ENCODE peak calls at places on chromosomes 16 and 17, in five cellular contexts. W is activated CD8-positive, alpha-beta T cell treated with anti-CD3 and anti-CD28 coated beads for 36 hours; F is A549; E is hepatocyte; J is tibial artery. H is an unnamed sample.

GRCh38 chr16:87648236-87648635 is 45.9 kb downstream of the JPH3 start:
- DNase-seq in F (no peak), E (no peak), W (no peak), J (no peak), H (no peak)

GRCh38 chr17:44221072-44221861 is 1.8 kb upstream of the UBTF start:
- DNase-seq in E (peak; percentile 88), J (peak; percentile 75), F (peak; percentile 85), W (peak; percentile 76), H (peak; percentile 84)

GRCh38 chr16:49000594-49000993 is 281.0 kb downstream of the CBLN1 start:
- DNase-seq in J (no peak), F (no peak), W (peak; percentile 4), E (peak; percentile 33), H (no peak)

GRCh38 chr17:68248886-68249872 is 1.3 kb downstream of the AMZ2 start:
- DNase-seq in J (no peak), E (no peak), F (no peak), W (peak; percentile 46), H (no peak)

GRCh38 chr16:11625769-11626168 is 39.0 kb upstream of the LITAF start:
- DNase-seq in W (no peak), J (no peak), F (no peak), E (no peak), H (no peak)

GRCh38 chr16:57256601-57257395 is 11.7 kb downstream of the ARL2BP start:
- DNase-seq in F (no peak), E (no peak), J (no peak), W (no peak), H (no peak)

GRCh38 chr17:65550758-65551157 is 10.7 kb downstream of the AXIN2 start:
- DNase-seq in J (no peak), F (no peak), E (no peak), W (no peak), H (no peak)

GRCh38 chr16:3518983-3519343 is 18.2 kb downstream of the CLUAP1 start:
- DNase-seq in W (no peak), J (no peak), F (no peak), E (no peak), H (no peak)

GRCh38 chr16:50040028-50040427 is 15.0 kb downstream of the CNEP1R1 start:
- DNase-seq in E (no peak), W (no peak), F (no peak), J (no peak), H (no peak)

GRCh38 chr17:43543771-43544575 is 2.2 kb downstream of the ETV4 start:
- DNase-seq in E (no peak), W (no peak), F (no peak), J (no peak), H (no peak)

GRCh38 chr17:17724307-17724921 is 43.2 kb downstream of the RAI1 start:
- DNase-seq in E (peak; percentile 51), J (no peak), F (no peak), W (peak; percentile 52), H (peak; percentile 89)

GRCh38 chr16:79874391-79874790 is 273.9 kb upstream of the MAF start:
- DNase-seq in F (no peak), J (no peak), E (no peak), W (no peak), H (no peak)

GRCh38 chr16:6687593-6687992 is 645.1 kb upstream of the RBFOX1 start:
- DNase-seq in F (no peak), E (no peak), J (no peak), W (no peak), H (no peak)

GRCh38 chr17:19263621-19264010 is 26.4 kb downstream of the EPN2 start:
- DNase-seq in F (no peak), E (no peak), W (no peak), J (peak; percentile 66), H (no peak)

GRCh38 chr17:40958086-40958953 is 8.4 kb downstream of the KRT39 start:
- DNase-seq in F (no peak), E (peak; percentile 24), W (no peak), J (no peak), H (no peak)

GRCh38 chr16:11241480-11242204 is 14.4 kb downstream of the SOCS1 start:
- DNase-seq in W (no peak), E (no peak), F (no peak), J (no peak), H (no peak)

GRCh38 chr17:10761281-10761680 is 31.5 kb upstream of the TMEM220 start:
- DNase-seq in W (no peak), F (no peak), E (no peak), J (no peak), H (no peak)
- TF ChIP-seq CTCF in W (no peak), F (no peak), E (no peak), J (no peak), H (no peak)

DNA sequence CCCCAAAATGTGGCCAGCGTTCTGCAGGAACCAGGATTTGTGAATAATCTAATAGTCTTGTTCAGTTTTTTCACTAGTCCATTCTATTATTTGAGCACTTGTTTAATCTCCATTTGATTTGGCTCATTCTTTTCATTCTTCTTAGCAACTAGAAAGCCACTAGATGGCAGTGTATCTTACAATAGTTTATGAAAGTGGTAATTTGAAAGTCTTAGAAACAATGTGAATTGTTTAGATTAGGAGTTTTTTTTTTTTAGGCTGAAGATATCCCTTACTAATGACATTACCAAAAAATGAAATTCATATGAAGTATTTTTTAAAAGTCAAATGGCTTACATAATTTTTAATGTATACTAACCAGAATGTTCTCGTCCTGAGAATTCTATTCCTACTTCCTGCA is 6.7 kb downstream of the ERI2 start:
- DNase-seq in J (no peak), E (peak; percentile 39), W (no peak), F (no peak), H (no peak)
- TF ChIP-seq CTCF in J (peak; percentile 59), E (peak; percentile 60), W (peak; percentile 64), F (peak; percentile 52), H (peak; percentile 17)

DNA sequence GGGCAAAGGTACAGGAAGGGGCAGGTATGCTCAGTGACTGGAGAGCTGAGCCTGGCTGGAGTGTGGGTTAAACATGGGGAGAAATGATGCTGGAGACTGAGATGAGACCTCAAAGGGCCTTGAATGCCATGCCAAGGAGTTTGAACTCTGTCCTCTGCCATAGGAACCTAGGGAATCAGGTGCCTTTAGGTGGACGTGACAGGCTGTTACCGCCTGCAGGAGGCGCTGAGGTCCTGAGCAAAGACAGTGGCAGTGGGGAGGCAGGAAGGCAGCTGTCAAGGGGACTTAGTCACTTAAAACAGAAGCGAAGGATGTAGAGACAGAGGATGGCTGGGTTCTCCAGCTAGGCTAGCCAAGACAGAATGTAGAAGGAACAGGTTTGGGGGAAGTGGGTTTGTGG is 9.1 kb downstream of the PSMB3 start:
- DNase-seq in F (peak; percentile 81), W (peak; percentile 69), J (no peak), E (peak; percentile 37), H (no peak)
- TF ChIP-seq CTCF in F (peak; percentile 37), W (no peak), J (no peak), E (peak; percentile 30), H (peak; percentile 46)

GRCh38 chr16:76665571-76666275 is 388.5 kb downstream of the CNTNAP4 start:
- DNase-seq in F (no peak), W (no peak), E (no peak), J (no peak), H (no peak)
- TF ChIP-seq CTCF in F (no peak), W (no peak), E (peak; percentile 31), J (no peak), H (no peak)

DNA sequence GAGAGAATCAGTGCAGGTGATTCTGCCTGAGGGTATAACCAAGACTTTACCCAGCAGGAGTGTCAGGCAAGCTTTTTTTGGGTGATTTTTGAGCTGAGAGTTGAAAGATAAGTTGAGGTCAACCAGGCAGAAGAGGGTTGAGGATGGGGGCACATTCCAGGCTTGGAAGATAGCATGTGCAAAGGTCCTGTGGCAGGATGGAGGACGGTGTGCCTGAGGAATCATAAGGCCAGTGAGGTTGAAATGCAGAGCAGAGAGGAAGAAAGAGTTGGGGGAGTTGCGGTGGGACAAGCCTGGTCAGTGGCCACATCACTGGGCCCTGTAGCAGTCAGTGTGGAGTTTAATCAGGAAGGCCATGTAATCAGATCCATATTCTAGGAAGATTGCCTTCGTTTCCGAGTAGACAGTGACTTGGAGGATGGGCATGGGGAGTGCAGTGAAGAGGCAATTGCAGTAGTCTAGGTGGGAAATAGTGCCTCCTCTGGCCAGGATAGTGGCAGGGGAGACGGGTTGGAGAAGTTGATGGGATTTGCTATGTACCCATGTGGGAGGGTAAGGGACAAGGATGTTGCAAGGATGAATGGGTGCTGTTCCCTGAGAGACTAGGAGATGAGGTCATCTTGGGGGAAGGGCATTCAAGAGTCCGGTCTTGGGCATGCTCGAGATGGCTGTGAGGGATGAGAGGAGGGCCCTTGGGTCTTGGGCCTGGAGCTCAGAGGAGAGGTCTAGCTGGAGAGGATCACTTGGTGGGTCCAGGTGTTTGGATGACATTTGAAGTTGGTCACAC is 3.9 kb downstream of the PLEKHG4 start:
- DNase-seq in W (no peak), F (peak; percentile 50), J (no peak), E (no peak), H (no peak)
- TF ChIP-seq CTCF in W (no peak), F (no peak), J (no peak), E (no peak), H (no peak)

GRCh38 chr16:86403541-86404163 is 106.7 kb upstream of the FOXF1 start:
- DNase-seq in J (no peak), F (no peak), E (no peak), W (no peak), H (no peak)
- TF ChIP-seq CTCF in J (no peak), F (no peak), E (no peak), W (no peak), H (no peak)

DNA sequence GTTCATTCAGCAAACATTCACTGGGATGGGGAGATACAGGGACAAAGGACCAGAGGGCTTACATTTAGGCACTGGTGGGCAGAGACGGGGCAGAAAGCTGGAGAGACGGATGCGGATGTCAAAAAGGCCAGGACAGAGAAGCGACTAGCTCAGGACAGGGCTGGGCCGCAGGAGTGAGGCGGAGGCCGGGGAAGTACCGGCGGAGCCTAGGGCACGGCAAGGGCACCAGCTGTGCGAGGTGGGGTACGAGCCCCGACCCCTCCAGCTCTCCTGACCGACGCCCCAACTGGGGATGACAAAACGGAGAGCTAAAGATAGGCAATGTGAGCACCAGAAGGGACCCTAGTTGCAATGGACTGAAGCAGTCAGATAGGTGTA is 3.9 kb upstream of the SGCA start:
- DNase-seq in F (no peak), J (no peak), W (no peak), E (no peak), H (no peak)
- TF ChIP-seq CTCF in F (no peak), J (no peak), W (no peak), E (no peak), H (no peak)

GRCh38 chr17:72527819-72528218 is 407.0 kb downstream of the SOX9 start:
- DNase-seq in J (no peak), E (no peak), W (no peak), F (no peak), H (no peak)

GRCh38 chr17:72530409-72530808 is 409.6 kb downstream of the SOX9 start:
- DNase-seq in F (no peak), J (no peak), E (no peak), W (no peak), H (no peak)

GRCh38 chr17:72531729-72532128 is 410.9 kb downstream of the SOX9 start:
- DNase-seq in F (no peak), J (no peak), E (no peak), W (no peak), H (no peak)

GRCh38 chr17:72529386-72529785 is 408.6 kb downstream of the SOX9 start:
- DNase-seq in F (no peak), E (no peak), J (no peak), W (no peak), H (no peak)

GRCh38 chr17:72528683-72529082 is 407.9 kb downstream of the SOX9 start:
- DNase-seq in F (no peak), E (no peak), W (no peak), J (no peak), H (no peak)
- TF ChIP-seq CTCF in F (no peak), E (no peak), W (no peak), J (no peak), H (no peak)

H was measured in GM13976.